ENCODE peak calls at places on chromosomes 7 and 10, in eight cellular contexts. B, V, G, T, S, R, Q and E are unnamed samples.

GRCh38 chr10:74953214-74953613 is 126.8 kb downstream of the KAT6B start:
- DNase-seq in V (no peak), R (no peak), S (no peak), B (no peak), Q (peak), T (no peak), G (no peak), E (no peak)

GRCh38 chr10:103884681-103885139 is 29.3 kb upstream of the SH3PXD2A start:
- DNase-seq in S (no peak), Q (peak), B (no peak), R (peak), V (peak), T (peak), G (peak), E (no peak)

GRCh38 chr7:84232653-84233052 is 38.1 kb upstream of the SEMA3A start:
- DNase-seq in T (no peak), B (no peak), V (no peak), Q (peak), G (peak), R (no peak), S (no peak), E (no peak)

GRCh38 chr10:61097026-61097425 is 153.0 kb upstream of the RHOBTB1 start:
- DNase-seq in B (no peak), S (no peak), Q (no peak), R (no peak), T (no peak), G (no peak), V (no peak), E (no peak)

GRCh38 chr10:105797234-105797890 is 1156.3 kb downstream of the SORCS3 start:
- DNase-seq in T (peak), Q (no peak), V (no peak), S (no peak), R (no peak), G (peak), B (no peak), E (no peak)

GRCh38 chr10:109914966-109915365 is 8.3 kb downstream of the XPNPEP1 start:
- DNase-seq in R (no peak), V (no peak), T (peak), Q (peak), B (peak), G (peak), S (peak), E (no peak)

GRCh38 chr7:148773344-148773743 is 74.6 kb downstream of the CUL1 start:
- DNase-seq in S (no peak), B (peak), V (no peak), T (no peak), R (peak), G (peak), Q (no peak), E (peak)

GRCh38 chr7:108083980-108084379 is 46.2 kb downstream of the LAMB4 start:
- DNase-seq in R (no peak), G (no peak), B (no peak), Q (no peak), S (no peak), V (no peak), T (no peak), E (no peak)

GRCh38 chr10:95406651-95407280 is 116.0 kb upstream of the PDLIM1 start:
- DNase-seq in S (no peak), G (peak), V (peak), Q (no peak), R (no peak), B (no peak), T (no peak), E (no peak)

GRCh38 chr10:57202356-57202755 is 841.3 kb upstream of the ZWINT start:
- DNase-seq in T (no peak), R (no peak), G (no peak), V (no peak), Q (no peak), S (no peak), B (no peak), E (no peak)

GRCh38 chr7:143901360-143901709 is 641 bp downstream of the TCAF1 start:
- DNase-seq in R (no peak), Q (peak), G (no peak), T (no peak), B (no peak), S (no peak), V (no peak), E (no peak)